ENCODE peak calls at places on chromosomes 2 and 18, in five cellular contexts. X is LoVo, L is Calu3, D is uterus, G is kidney glomerular epithelial cell. W is an unnamed sample.

GRCh38 chr2:237449193-237449797 is 35.3 kb upstream of the COL6A3 start:
- DNase-seq in X (no peak), L (no peak), D (peak), G (no peak), W (no peak)

GRCh38 chr18:50282521-50283335 is 1.4 kb upstream of the MBD1 start:
- DNase-seq in X (no peak), L (no peak), D (peak), G (no peak), W (no peak)

GRCh38 chr18:10047237-10047636 is 133.4 kb downstream of the VAPA start:
- DNase-seq in X (no peak), L (no peak), D (peak), G (no peak), W (no peak)

GRCh38 chr2:218607436-218608115 is at the start of gene PLCD4:
- DNase-seq in X (no peak), L (peak), D (no peak), G (peak), W (peak)

GRCh38 chr2:83823238-83823637 is 635.8 kb downstream of the SUCLG1 start:
- DNase-seq in X (no peak), L (no peak), D (no peak), G (no peak), W (no peak)

GRCh38 chr2:97645112-97645699 is 656 bp upstream of the COX5B start:
- DNase-seq in X (no peak), L (no peak), D (no peak), G (peak), W (no peak)

GRCh38 chr18:55509631-55510372 is 78.2 kb downstream of the TCF4 start:
- DNase-seq in X (peak), L (no peak), D (no peak), G (peak), W (no peak)

GRCh38 chr18:71405142-71405806 is 1116.4 kb downstream of the SOCS6 start:
- DNase-seq in X (no peak), L (no peak), D (no peak), G (no peak), W (no peak)

GRCh38 chr2:54310314-54310713 is 54.3 kb upstream of the TSPYL6 start:
- DNase-seq in X (no peak), L (no peak), D (no peak), G (peak), W (peak)

GRCh38 chr18:33696332-33697162 is 118.5 kb downstream of the ASXL3 start:
- DNase-seq in X (no peak), L (no peak), D (no peak), G (no peak), W (no peak)

W was measured in Caki2.